ENCODE peak calls at places on chromosomes 13 and 19, in four cellular contexts. V is omental fat pad, F is foreskin fibroblast, C is neural crest cell. Q is an unnamed sample.

GRCh38 chr13:75173457-75174356 is 308.3 kb downstream of the TBC1D4 start:
- DNase-seq in C (no peak), V (no peak), F (peak), Q (no peak)

GRCh38 chr19:58279042-58279924 is 528 bp downstream of the ZNF8 start:
- DNase-seq in C (peak), F (peak), V (peak), Q (peak)

GRCh38 chr19:40284501-40285352 is at the start of gene AKT2:
- DNase-seq in F (peak), V (no peak), C (peak), Q (peak)

GRCh38 chr19:11887247-11887617 is 350 bp upstream of the ZNF69 start:
- DNase-seq in C (no peak), V (no peak), F (no peak), Q (no peak)

GRCh38 chr13:40644838-40645620 is 21.4 kb downstream of the FOXO1 start:
- DNase-seq in F (no peak), V (no peak), C (no peak), Q (no peak)

GRCh38 chr13:65971541-65971940 is 1258.6 kb downstream of the PCDH9 start:
- DNase-seq in V (no peak), F (no peak), C (no peak), Q (no peak)

GRCh38 chr19:13850910-13851753 is 25.8 kb upstream of the NANOS3 start:
- DNase-seq in F (peak), C (no peak), V (peak), Q (no peak)

GRCh38 chr13:89966524-89966923 is 1381.0 kb upstream of the MIR17HG start:
- DNase-seq in V (no peak), F (no peak), C (no peak), Q (no peak)

GRCh38 chr13:75738841-75739240 is 102.7 kb downstream of the LMO7 start:
- DNase-seq in C (no peak), V (no peak), F (no peak), Q (no peak)

GRCh38 chr13:74047925-74048324 is 86.3 kb downstream of the KLF12 start:
- DNase-seq in V (no peak), C (no peak), F (no peak), Q (no peak)

GRCh38 chr13:62643007-62643483 is 1227.4 kb upstream of the PCDH20 start:
- DNase-seq in F (peak), C (no peak), V (no peak), Q (no peak)

GRCh38 chr13:20301391-20302071 is 69.4 kb upstream of the GJB6 start:
- DNase-seq in V (no peak), C (no peak), F (no peak), Q (no peak)

GRCh38 chr19:38661996-38662395 is 14.5 kb downstream of the ACTN4 start:
- DNase-seq in C (no peak), V (no peak), F (no peak), Q (no peak)

GRCh38 chr13:29573190-29573589 is 22.3 kb downstream of the SLC7A1 start:
- DNase-seq in F (peak), C (no peak), V (no peak), Q (peak)

DNA sequence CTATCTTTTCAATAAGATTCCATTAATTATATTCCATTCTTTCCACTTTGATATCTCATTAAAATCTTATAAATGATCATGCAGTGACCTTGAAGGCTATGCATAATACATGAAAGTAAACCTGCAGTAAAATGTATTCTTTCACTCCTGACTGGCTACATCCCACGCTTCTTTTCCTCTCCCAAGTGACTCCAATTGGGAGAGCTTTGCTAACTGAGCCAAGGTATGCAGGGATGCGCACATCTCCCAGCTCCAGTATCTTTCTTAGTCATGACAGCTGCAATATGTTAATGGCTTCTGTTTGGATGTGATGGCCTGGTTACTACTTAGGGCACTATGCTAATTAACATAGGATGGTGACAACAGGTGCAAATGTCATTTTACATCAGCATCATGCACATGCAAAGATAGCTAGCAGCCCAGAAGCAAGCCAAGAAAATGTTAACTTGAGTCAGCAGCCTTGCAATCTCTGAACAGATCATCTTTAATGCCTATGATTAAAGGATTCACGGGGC is 134.7 kb downstream of the POU4F1 start:
- DNase-seq in V (no peak), F (no peak), C (no peak), Q (no peak)
- TF ChIP-seq CTCF in V (no peak), F (no peak), C (no peak), Q (no peak)

DNA sequence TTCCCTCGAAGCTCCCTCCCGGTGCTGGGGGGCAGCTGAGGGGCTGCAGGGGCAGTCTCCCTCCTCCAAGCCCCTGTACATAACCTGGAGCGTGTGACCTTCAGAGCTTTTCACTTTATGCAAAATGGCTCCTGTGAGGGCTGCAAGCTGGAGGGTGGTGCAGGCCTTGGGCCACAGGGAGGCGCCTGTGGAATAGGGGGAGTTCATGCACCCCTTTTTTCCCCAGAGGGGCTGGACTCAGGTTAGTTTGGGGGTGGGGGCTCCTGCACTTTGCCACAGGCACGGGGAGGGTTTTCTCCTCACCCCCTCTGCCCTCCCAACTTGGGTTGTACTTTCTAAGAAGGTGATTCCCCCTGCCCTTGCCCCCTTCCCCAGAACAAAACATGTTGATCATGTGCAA is 6.6 kb upstream of the PRR19 start:
- DNase-seq in C (no peak), V (no peak), F (no peak), Q (no peak)
- TF ChIP-seq CTCF in C (no peak), V (no peak), F (no peak), Q (no peak)

DNA sequence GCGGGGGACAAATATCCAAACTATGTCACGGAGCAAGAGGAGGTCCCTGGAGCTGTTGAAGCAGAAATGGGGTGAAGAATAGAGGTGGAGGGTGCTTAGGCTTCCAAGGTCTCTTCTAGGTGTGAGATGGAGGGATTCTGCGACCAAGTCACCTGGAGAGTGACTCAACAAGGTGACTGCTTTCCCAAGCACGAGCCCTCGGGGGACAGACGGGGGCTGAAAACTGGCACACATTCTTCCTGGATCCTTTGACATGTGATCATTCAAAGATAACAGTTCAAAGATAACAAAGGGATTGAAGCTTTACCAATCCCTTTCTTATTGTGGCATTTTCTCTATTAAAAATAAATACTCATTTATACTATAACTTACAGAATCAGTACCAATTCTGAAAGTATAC is 2.2 kb upstream of the TEX101 start:
- DNase-seq in C (no peak), F (no peak), V (no peak), Q (no peak)
- TF ChIP-seq CTCF in C (no peak), F (no peak), V (no peak), Q (no peak)

GRCh38 chr13:22915442-22916082 is 265.2 kb upstream of the SGCG start:
- DNase-seq in F (peak), C (peak), V (no peak), Q (no peak)
- TF ChIP-seq CTCF in F (no peak), C (peak), V (no peak), Q (no peak)

DNA sequence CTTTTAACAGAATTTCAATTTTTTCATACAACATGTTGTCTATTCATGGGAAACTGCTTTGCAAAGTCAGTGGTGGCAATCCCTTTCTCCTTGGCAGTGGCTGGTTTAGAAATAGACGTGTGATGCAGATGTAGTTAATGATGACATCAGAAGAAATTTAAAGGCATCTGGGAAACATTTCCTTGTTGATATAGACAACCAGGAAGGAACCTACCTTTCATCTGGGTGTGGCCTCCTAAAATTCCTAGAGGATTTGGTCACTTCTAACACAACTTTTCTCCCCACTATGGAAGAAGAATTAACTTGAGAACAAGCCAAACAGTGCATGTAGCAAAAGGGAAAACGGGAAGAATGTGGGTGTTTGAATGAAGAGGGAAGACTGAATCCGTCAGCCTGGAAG is 102.8 kb downstream of the EFNB2 start:
- DNase-seq in V (no peak), C (no peak), F (peak), Q (no peak)
- TF ChIP-seq CTCF in V (no peak), C (no peak), F (no peak), Q (no peak)